ENCODE peak calls at places on chromosome 7, in ten cellular contexts. One of them, this sample, is unnamed.

GRCh38 chr7:142626420-142627035 is 122.7 kb upstream of the PRSS1 start:
- DNase-seq in NCI-H82: peak
- DNase-seq in COR-L47: peak
- DNase-seq in NCI-H1436: peak
- DNase-seq in epithelial cell of esophagus: peak
- DNase-seq in neural crest cell: peak
- DNase-seq in GOT3: no peak
- DNase-seq in sigmoid colon: no peak
- DNase-seq in AG09309: no peak
- DNase-seq in islet precursor cell: peak
- DNase-seq in this sample: peak

GRCh38 chr7:134701272-134701671 is 54.6 kb downstream of the BPGM start:
- DNase-seq in epithelial cell of esophagus: peak
- DNase-seq in neural crest cell: no peak
- DNase-seq in islet precursor cell: no peak
- DNase-seq in NCI-H82: peak
- DNase-seq in sigmoid colon: no peak
- DNase-seq in AG09309: no peak
- DNase-seq in NCI-H1436: no peak
- DNase-seq in COR-L47: peak
- DNase-seq in GOT3: no peak
- DNase-seq in this sample: no peak

GRCh38 chr7:73815436-73815835 is 15.4 kb upstream of the CLDN4 start:
- DNase-seq in sigmoid colon: peak
- DNase-seq in epithelial cell of esophagus: no peak
- DNase-seq in GOT3: no peak
- DNase-seq in islet precursor cell: peak
- DNase-seq in NCI-H82: no peak
- DNase-seq in AG09309: no peak
- DNase-seq in NCI-H1436: no peak
- DNase-seq in COR-L47: no peak
- DNase-seq in neural crest cell: no peak
- DNase-seq in this sample: no peak

GRCh38 chr7:154868901-154869300 is 134.0 kb downstream of the PAXIP1 start:
- DNase-seq in epithelial cell of esophagus: no peak
- DNase-seq in NCI-H1436: no peak
- DNase-seq in COR-L47: no peak
- DNase-seq in neural crest cell: no peak
- DNase-seq in AG09309: no peak
- DNase-seq in NCI-H82: no peak
- DNase-seq in sigmoid colon: peak
- DNase-seq in GOT3: no peak
- DNase-seq in islet precursor cell: no peak
- DNase-seq in this sample: no peak

GRCh38 chr7:143848192-143848591 is 53.8 kb downstream of the TCAF1 start:
- DNase-seq in sigmoid colon: no peak
- DNase-seq in epithelial cell of esophagus: no peak
- DNase-seq in NCI-H1436: no peak
- DNase-seq in GOT3: no peak
- DNase-seq in COR-L47: no peak
- DNase-seq in neural crest cell: no peak
- DNase-seq in AG09309: no peak
- DNase-seq in islet precursor cell: no peak
- DNase-seq in NCI-H82: no peak
- DNase-seq in this sample: no peak

GRCh38 chr7:81983421-81983820 is 213.6 kb upstream of the HGF start:
- DNase-seq in neural crest cell: no peak
- DNase-seq in GOT3: no peak
- DNase-seq in epithelial cell of esophagus: no peak
- DNase-seq in sigmoid colon: no peak
- DNase-seq in AG09309: no peak
- DNase-seq in COR-L47: no peak
- DNase-seq in NCI-H82: no peak
- DNase-seq in NCI-H1436: no peak
- DNase-seq in islet precursor cell: no peak
- DNase-seq in this sample: no peak

GRCh38 chr7:1979591-1980560 is 252.9 kb downstream of the MAD1L1 start:
- DNase-seq in AG09309: no peak
- DNase-seq in neural crest cell: no peak
- DNase-seq in sigmoid colon: no peak
- DNase-seq in COR-L47: peak
- DNase-seq in GOT3: no peak
- DNase-seq in NCI-H1436: no peak
- DNase-seq in epithelial cell of esophagus: peak
- DNase-seq in NCI-H82: no peak
- DNase-seq in islet precursor cell: no peak
- DNase-seq in this sample: no peak

GRCh38 chr7:25105911-25106310 is 19.1 kb downstream of the CYCS start:
- DNase-seq in GOT3: no peak
- DNase-seq in islet precursor cell: no peak
- DNase-seq in sigmoid colon: no peak
- DNase-seq in NCI-H82: no peak
- DNase-seq in epithelial cell of esophagus: no peak
- DNase-seq in neural crest cell: no peak
- DNase-seq in AG09309: no peak
- DNase-seq in COR-L47: no peak
- DNase-seq in NCI-H1436: no peak
- DNase-seq in this sample: no peak

GRCh38 chr7:94297397-94297838 is 97.3 kb upstream of the COL1A2 start:
- DNase-seq in NCI-H1436: no peak
- DNase-seq in sigmoid colon: peak
- DNase-seq in islet precursor cell: peak
- DNase-seq in neural crest cell: no peak
- DNase-seq in AG09309: peak
- DNase-seq in NCI-H82: no peak
- DNase-seq in epithelial cell of esophagus: peak
- DNase-seq in COR-L47: no peak
- DNase-seq in GOT3: peak
- DNase-seq in this sample: no peak

GRCh38 chr7:42247301-42247700 is 10.3 kb upstream of the GLI3 start:
- DNase-seq in NCI-H82: no peak
- DNase-seq in GOT3: no peak
- DNase-seq in neural crest cell: no peak
- DNase-seq in sigmoid colon: no peak
- DNase-seq in NCI-H1436: no peak
- DNase-seq in COR-L47: no peak
- DNase-seq in epithelial cell of esophagus: no peak
- DNase-seq in islet precursor cell: peak
- DNase-seq in AG09309: no peak
- DNase-seq in this sample: no peak

GRCh38 chr7:108348913-108349312 is 107.3 kb downstream of the NRCAM start:
- DNase-seq in islet precursor cell: no peak
- DNase-seq in NCI-H82: no peak
- DNase-seq in COR-L47: no peak
- DNase-seq in NCI-H1436: no peak
- DNase-seq in GOT3: no peak
- DNase-seq in AG09309: peak
- DNase-seq in sigmoid colon: no peak
- DNase-seq in neural crest cell: no peak
- DNase-seq in epithelial cell of esophagus: peak
- DNase-seq in this sample: no peak

GRCh38 chr7:1251796-1252542 is 19.3 kb downstream of the UNCX start:
- DNase-seq in epithelial cell of esophagus: no peak
- DNase-seq in AG09309: no peak
- DNase-seq in GOT3: no peak
- DNase-seq in NCI-H1436: no peak
- DNase-seq in NCI-H82: peak
- DNase-seq in COR-L47: no peak
- DNase-seq in islet precursor cell: no peak
- DNase-seq in sigmoid colon: no peak
- DNase-seq in neural crest cell: no peak
- DNase-seq in this sample: no peak

GRCh38 chr7:155862088-155862487 is 49.8 kb upstream of the SHH start:
- DNase-seq in sigmoid colon: no peak
- DNase-seq in GOT3: no peak
- DNase-seq in NCI-H1436: no peak
- DNase-seq in epithelial cell of esophagus: peak
- DNase-seq in AG09309: no peak
- DNase-seq in neural crest cell: no peak
- DNase-seq in NCI-H82: no peak
- DNase-seq in islet precursor cell: no peak
- DNase-seq in COR-L47: no peak
- DNase-seq in this sample: no peak

GRCh38 chr7:95687759-95688343 is 84.5 kb upstream of the DYNC1I1 start:
- DNase-seq in islet precursor cell: peak
- DNase-seq in NCI-H1436: peak
- DNase-seq in GOT3: no peak
- DNase-seq in neural crest cell: peak
- DNase-seq in NCI-H82: peak
- DNase-seq in COR-L47: peak
- DNase-seq in AG09309: no peak
- DNase-seq in epithelial cell of esophagus: peak
- DNase-seq in sigmoid colon: no peak
- DNase-seq in this sample: peak

GRCh38 chr7:134707663-134708383 is 61.2 kb downstream of the BPGM start:
- DNase-seq in sigmoid colon: no peak
- DNase-seq in neural crest cell: no peak
- DNase-seq in AG09309: no peak
- DNase-seq in COR-L47: no peak
- DNase-seq in GOT3: no peak
- DNase-seq in NCI-H82: no peak
- DNase-seq in islet precursor cell: no peak
- DNase-seq in NCI-H1436: no peak
- DNase-seq in epithelial cell of esophagus: no peak
- DNase-seq in this sample: no peak

GRCh38 chr7:79734158-79734557 is 280.7 kb upstream of the MAGI2 start:
- DNase-seq in GOT3: no peak
- DNase-seq in islet precursor cell: no peak
- DNase-seq in NCI-H82: no peak
- DNase-seq in COR-L47: no peak
- DNase-seq in sigmoid colon: no peak
- DNase-seq in NCI-H1436: no peak
- DNase-seq in AG09309: no peak
- DNase-seq in neural crest cell: no peak
- DNase-seq in epithelial cell of esophagus: peak
- DNase-seq in this sample: no peak

GRCh38 chr7:27198138-27198841 is 1.6 kb downstream of the HOXA13 start:
- DNase-seq in NCI-H1436: no peak
- DNase-seq in GOT3: no peak
- DNase-seq in COR-L47: no peak
- DNase-seq in islet precursor cell: peak
- DNase-seq in NCI-H82: peak
- DNase-seq in epithelial cell of esophagus: no peak
- DNase-seq in AG09309: no peak
- DNase-seq in neural crest cell: no peak
- DNase-seq in sigmoid colon: no peak
- DNase-seq in this sample: no peak

GRCh38 chr7:24668922-24669635 is 88.2 kb downstream of the GSDME start:
- DNase-seq in AG09309: no peak
- DNase-seq in NCI-H82: no peak
- DNase-seq in epithelial cell of esophagus: peak
- DNase-seq in GOT3: no peak
- DNase-seq in islet precursor cell: no peak
- DNase-seq in neural crest cell: no peak
- DNase-seq in sigmoid colon: no peak
- DNase-seq in NCI-H1436: no peak
- DNase-seq in COR-L47: no peak
- DNase-seq in this sample: peak

GRCh38 chr7:106031271-106032029 is 68.4 kb downstream of the CDHR3 start:
- DNase-seq in epithelial cell of esophagus: no peak
- DNase-seq in COR-L47: peak
- DNase-seq in NCI-H82: peak
- DNase-seq in GOT3: no peak
- DNase-seq in sigmoid colon: peak
- DNase-seq in AG09309: no peak
- DNase-seq in islet precursor cell: no peak
- DNase-seq in NCI-H1436: peak
- DNase-seq in neural crest cell: no peak
- DNase-seq in this sample: no peak

GRCh38 chr7:192035-192649 is at the start of gene FAM20C:
- DNase-seq in GOT3: peak
- DNase-seq in COR-L47: peak
- DNase-seq in AG09309: no peak
- DNase-seq in sigmoid colon: peak
- DNase-seq in epithelial cell of esophagus: peak
- DNase-seq in NCI-H1436: peak
- DNase-seq in NCI-H82: no peak
- DNase-seq in neural crest cell: peak
- DNase-seq in islet precursor cell: peak
- DNase-seq in this sample: peak

GRCh38 chr7:123494193-123494796 is 40.1 kb downstream of the IQUB start:
- DNase-seq in AG09309: no peak
- DNase-seq in GOT3: no peak
- DNase-seq in NCI-H1436: peak
- DNase-seq in islet precursor cell: no peak
- DNase-seq in COR-L47: peak
- DNase-seq in sigmoid colon: no peak
- DNase-seq in epithelial cell of esophagus: peak
- DNase-seq in NCI-H82: peak
- DNase-seq in neural crest cell: no peak
- DNase-seq in this sample: no peak

GRCh38 chr7:79377097-79377496 is 76.4 kb downstream of the MAGI2 start:
- DNase-seq in epithelial cell of esophagus: no peak
- DNase-seq in GOT3: no peak
- DNase-seq in NCI-H82: no peak
- DNase-seq in neural crest cell: no peak
- DNase-seq in islet precursor cell: no peak
- DNase-seq in sigmoid colon: no peak
- DNase-seq in NCI-H1436: no peak
- DNase-seq in AG09309: peak
- DNase-seq in COR-L47: no peak
- DNase-seq in this sample: no peak

GRCh38 chr7:46257766-46258448 is 336.8 kb upstream of the IGFBP3 start:
- DNase-seq in neural crest cell: no peak
- DNase-seq in NCI-H1436: no peak
- DNase-seq in islet precursor cell: no peak
- DNase-seq in GOT3: no peak
- DNase-seq in NCI-H82: no peak
- DNase-seq in epithelial cell of esophagus: peak
- DNase-seq in AG09309: peak
- DNase-seq in COR-L47: no peak
- DNase-seq in sigmoid colon: no peak
- DNase-seq in this sample: no peak

GRCh38 chr7:7693881-7694280 is 24.5 kb downstream of the RPA3 start:
- DNase-seq in islet precursor cell: no peak
- DNase-seq in neural crest cell: no peak
- DNase-seq in AG09309: peak
- DNase-seq in sigmoid colon: no peak
- DNase-seq in epithelial cell of esophagus: peak
- DNase-seq in NCI-H82: no peak
- DNase-seq in GOT3: no peak
- DNase-seq in COR-L47: no peak
- DNase-seq in NCI-H1436: no peak
- DNase-seq in this sample: no peak

GRCh38 chr7:25597881-25598456 is 369.7 kb upstream of the NPVF start:
- DNase-seq in sigmoid colon: no peak
- DNase-seq in GOT3: no peak
- DNase-seq in AG09309: no peak
- DNase-seq in NCI-H82: no peak
- DNase-seq in NCI-H1436: no peak
- DNase-seq in islet precursor cell: no peak
- DNase-seq in epithelial cell of esophagus: peak
- DNase-seq in COR-L47: no peak
- DNase-seq in neural crest cell: no peak
- DNase-seq in this sample: peak

GRCh38 chr7:29449569-29450260 is 113.9 kb upstream of the PRR15 start:
- DNase-seq in COR-L47: no peak
- DNase-seq in sigmoid colon: no peak
- DNase-seq in AG09309: no peak
- DNase-seq in NCI-H82: no peak
- DNase-seq in neural crest cell: no peak
- DNase-seq in islet precursor cell: no peak
- DNase-seq in epithelial cell of esophagus: peak
- DNase-seq in NCI-H1436: no peak
- DNase-seq in GOT3: no peak
- DNase-seq in this sample: peak

GRCh38 chr7:150737265-150738055 is at the start of gene GIMAP5:
- DNase-seq in GOT3: no peak
- DNase-seq in NCI-H1436: no peak
- DNase-seq in neural crest cell: no peak
- DNase-seq in COR-L47: no peak
- DNase-seq in NCI-H82: no peak
- DNase-seq in sigmoid colon: no peak
- DNase-seq in islet precursor cell: peak
- DNase-seq in epithelial cell of esophagus: no peak
- DNase-seq in AG09309: no peak
- DNase-seq in this sample: no peak

GRCh38 chr7:22647451-22648257 is 79.3 kb upstream of the IL6 start:
- DNase-seq in epithelial cell of esophagus: peak
- DNase-seq in COR-L47: no peak
- DNase-seq in AG09309: peak
- DNase-seq in NCI-H1436: no peak
- DNase-seq in sigmoid colon: no peak
- DNase-seq in GOT3: no peak
- DNase-seq in NCI-H82: no peak
- DNase-seq in neural crest cell: no peak
- DNase-seq in islet precursor cell: no peak
- DNase-seq in this sample: no peak

This sample was measured in HuH-7.